ENCODE peak calls at places on chromosome 3, in four cellular contexts. V, I, X and A are unnamed samples.

GRCh38 chr3:23832523-23832922 is 26.8 kb downstream of the UBE2E1 start:
- DNase-seq in V (no peak), X (no peak), I (no peak), A (no peak)

GRCh38 chr3:114121996-114122709 is 56.7 kb downstream of the DRD3 start:
- DNase-seq in I (no peak), X (peak), V (peak), A (no peak)

GRCh38 chr3:42276419-42277132 is 10.6 kb upstream of the CCK start:
- DNase-seq in X (no peak), V (no peak), I (no peak), A (peak)

GRCh38 chr3:85846940-85847339 is 888.2 kb downstream of the CADM2 start:
- DNase-seq in V (no peak), X (no peak), I (no peak), A (no peak)

GRCh38 chr3:36786921-36787890 is 22.9 kb upstream of the DCLK3 start:
- DNase-seq in X (no peak), I (no peak), V (no peak), A (no peak)

GRCh38 chr3:12895391-12896205 is 54.2 kb upstream of the RPL32 start:
- DNase-seq in V (no peak), I (no peak), X (no peak), A (no peak)

GRCh38 chr3:192830279-192831110 is 87.2 kb downstream of the MB21D2 start:
- DNase-seq in X (no peak), I (no peak), V (no peak), A (no peak)

GRCh38 chr3:145898487-145898886 is 262.5 kb downstream of the PLOD2 start:
- DNase-seq in V (peak), X (peak), I (no peak), A (no peak)

GRCh38 chr3:153679711-153680110 is 441.5 kb upstream of the ARHGEF26 start:
- DNase-seq in X (no peak), V (no peak), I (peak), A (no peak)

GRCh38 chr3:177852001-177852400 is 654.7 kb upstream of the TBL1XR1 start:
- DNase-seq in I (no peak), X (no peak), V (peak), A (no peak)

GRCh38 chr3:155244206-155244605 is 49.3 kb downstream of the STRIT1 start:
- DNase-seq in X (no peak), V (peak), I (peak), A (no peak)
- H3K4me3 ChIP-seq in X (no peak), V (no peak), I (no peak), A (no peak)

GRCh38 chr3:148953094-148953493 is 38.2 kb upstream of the GYG1 start:
- DNase-seq in I (no peak), X (no peak), V (no peak), A (no peak)

GRCh38 chr3:148957586-148957985 is 33.8 kb upstream of the GYG1 start:
- DNase-seq in I (peak), V (peak), X (no peak), A (no peak)

GRCh38 chr3:148951599-148952361 is 39.6 kb upstream of the GYG1 start:
- DNase-seq in V (no peak), I (no peak), X (no peak), A (no peak)

GRCh38 chr3:148955544-148956346 is 35.6 kb upstream of the GYG1 start:
- DNase-seq in X (peak), V (peak), I (peak), A (no peak)

DNA sequence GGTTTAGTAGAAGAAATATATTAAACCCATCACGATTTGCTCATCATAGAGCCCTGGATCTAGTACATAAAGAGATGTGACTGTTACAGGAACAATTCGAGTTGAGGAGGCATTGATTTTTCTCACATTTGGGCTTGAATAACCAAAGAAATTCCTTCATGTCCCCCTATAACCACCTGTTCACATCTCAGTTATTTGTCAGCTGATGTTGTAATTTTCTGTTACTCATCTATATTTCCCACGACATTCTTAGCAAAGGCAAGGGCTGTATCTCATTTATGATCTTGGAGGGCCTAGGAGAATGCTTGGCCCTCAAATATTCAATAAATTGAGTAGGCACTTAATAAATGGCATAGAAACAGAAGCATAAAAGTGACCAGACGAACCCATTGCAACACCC is 36.4 kb upstream of the GYG1 start:
- DNase-seq in I (no peak), V (no peak), X (no peak), A (no peak)
- TF ChIP-seq CTCF in I (no peak), V (no peak), X (no peak), A (no peak)

GRCh38 chr3:4083225-4084015 is 219.7 kb upstream of the SETMAR start:
- DNase-seq in I (no peak), X (no peak), V (no peak), A (no peak)

GRCh38 chr3:4079354-4080180 is 223.6 kb upstream of the SETMAR start:
- DNase-seq in I (no peak), X (no peak), V (no peak), A (no peak)

DNA sequence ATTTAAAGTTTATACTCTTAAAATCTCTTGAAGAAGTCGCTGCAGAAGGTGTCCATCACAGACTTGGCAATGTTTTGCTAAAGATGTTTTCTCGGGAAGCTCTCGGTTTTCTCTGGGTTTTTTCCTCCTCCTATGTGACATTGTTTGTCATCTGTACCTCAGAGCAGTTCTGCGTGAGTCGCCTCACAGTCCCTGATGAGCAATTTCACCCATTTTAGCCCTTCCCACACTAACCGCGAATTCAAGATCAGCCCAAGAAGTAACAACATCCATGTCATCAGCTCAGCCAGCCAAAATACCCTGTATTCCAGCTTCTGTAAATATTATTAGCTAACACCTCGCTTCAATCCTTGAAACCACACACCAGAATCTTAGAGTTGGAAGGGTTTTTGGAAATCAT is 224.3 kb upstream of the SETMAR start:
- DNase-seq in V (no peak), X (no peak), I (no peak), A (no peak)
- H3K4me3 ChIP-seq in V (no peak), X (no peak), I (no peak), A (no peak)

GRCh38 chr3:7964899-7965298 is 536.7 kb upstream of the LMCD1 start:
- DNase-seq in I (no peak), V (no peak), X (no peak), A (no peak)
- TF ChIP-seq CTCF in I (no peak), V (no peak), X (no peak), A (no peak)

DNA sequence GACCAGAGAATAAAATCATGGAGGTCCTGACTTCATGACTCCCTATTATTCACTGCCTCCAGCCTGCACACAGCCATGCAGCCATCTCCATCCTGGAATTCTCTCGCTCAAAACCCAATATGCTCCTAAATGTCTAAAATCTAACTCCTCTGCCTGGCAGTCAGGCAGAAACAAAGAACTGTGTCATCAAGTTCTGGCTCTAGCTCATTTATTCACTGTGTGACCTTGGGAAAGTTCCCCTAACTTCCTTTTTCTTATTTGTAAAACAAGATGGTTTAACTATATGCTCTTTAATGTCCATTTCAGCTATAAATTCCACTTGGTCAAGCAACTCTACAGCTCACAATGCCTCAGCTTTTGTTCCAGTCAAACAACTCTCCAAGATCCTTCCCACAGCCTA is 16.6 kb downstream of the PIK3CB start:
- DNase-seq in V (no peak), X (no peak), I (no peak), A (no peak)
- H3K4me3 ChIP-seq in V (no peak), X (no peak), I (no peak), A (no peak)

GRCh38 chr3:169505577-169506155 is 157.8 kb downstream of the MECOM start:
- DNase-seq in I (no peak), V (no peak), X (no peak), A (no peak)
- TF ChIP-seq CTCF in I (no peak), V (no peak), X (peak), A (peak)

DNA sequence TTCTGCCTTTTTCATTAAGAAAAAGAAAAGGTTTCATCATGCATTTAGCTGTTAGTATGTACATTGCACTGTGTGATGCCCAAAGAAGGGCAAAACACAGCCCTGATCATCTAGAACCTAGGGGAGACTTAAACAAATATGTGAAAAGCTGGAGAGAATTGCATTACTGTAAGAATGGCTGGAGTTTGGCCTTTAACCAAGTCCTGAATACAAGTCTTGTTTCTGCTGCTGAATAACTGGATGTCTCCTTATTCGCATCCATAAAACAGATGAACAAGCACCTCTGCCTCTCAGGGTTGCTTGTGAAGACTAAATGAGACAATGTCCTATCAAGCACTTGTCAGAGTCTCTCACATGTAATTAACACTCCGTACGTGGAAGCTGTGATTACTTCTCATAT is 233.4 kb upstream of the LRTM1 start:
- DNase-seq in V (peak), I (no peak), X (no peak), A (no peak)
- H3K4me3 ChIP-seq in V (no peak), I (no peak), X (no peak), A (no peak)

DNA sequence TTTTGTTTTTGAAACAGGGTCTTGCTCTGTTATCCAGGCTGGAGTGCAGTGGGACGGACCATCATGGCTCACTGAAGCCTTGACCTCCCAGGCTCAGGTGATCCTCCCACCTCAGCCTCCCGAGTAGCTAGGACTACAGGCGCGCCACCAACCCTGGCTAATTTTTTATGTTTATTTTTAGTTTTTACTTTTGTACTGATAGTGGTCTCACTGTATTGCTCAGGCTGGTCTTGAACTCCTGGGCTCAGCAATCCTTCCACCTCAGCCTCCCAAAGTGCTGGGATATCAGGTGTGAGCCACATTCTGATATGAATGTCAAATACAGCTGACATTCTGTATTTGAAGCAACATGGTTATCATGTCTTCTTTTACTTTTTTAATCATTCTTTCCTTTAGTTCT is 8.6 kb upstream of the CNTN4 start:
- DNase-seq in X (no peak), V (no peak), I (no peak), A (no peak)
- TF ChIP-seq CTCF in X (no peak), V (no peak), I (no peak), A (no peak)

GRCh38 chr3:128994173-128994512 is 267 bp upstream of the CFAP92 start:
- DNase-seq in V (no peak), I (no peak), X (no peak), A (no peak)
- H3K4me3 ChIP-seq in V (peak), I (peak), X (peak), A (no peak)